ENCODE peak calls at places on chromosomes 11 and 22, in five cellular contexts. One of them, this sample, is unnamed.

GRCh38 chr11:75270896-75271415 is 30.4 kb downstream of the TPBGL start:
- DNase-seq in GM04504: no peak
- DNase-seq in fibroblast of the conjunctiva: peak
- DNase-seq in EL: peak
- DNase-seq in RPMI8226: peak
- DNase-seq in this sample: peak

GRCh38 chr11:35160902-35161585 is 22.1 kb downstream of the CD44 start:
- DNase-seq in GM04504: no peak
- DNase-seq in fibroblast of the conjunctiva: peak
- DNase-seq in EL: no peak
- DNase-seq in RPMI8226: no peak
- DNase-seq in this sample: no peak

GRCh38 chr11:133916790-133917440 is 39.9 kb downstream of the IGSF9B start:
- DNase-seq in GM04504: no peak
- DNase-seq in fibroblast of the conjunctiva: no peak
- DNase-seq in EL: no peak
- DNase-seq in RPMI8226: no peak
- DNase-seq in this sample: no peak

GRCh38 chr11:38791346-38791961 is 2193.4 kb upstream of the RAG2 start:
- DNase-seq in GM04504: no peak
- DNase-seq in fibroblast of the conjunctiva: peak
- DNase-seq in EL: peak
- DNase-seq in RPMI8226: peak
- DNase-seq in this sample: peak

GRCh38 chr11:129041611-129042018 is 98.9 kb upstream of the TP53AIP1 start:
- DNase-seq in GM04504: peak
- DNase-seq in fibroblast of the conjunctiva: no peak
- DNase-seq in EL: peak
- DNase-seq in RPMI8226: no peak
- DNase-seq in this sample: peak

GRCh38 chr22:24433868-24434471 is 6.6 kb downstream of the ADORA2A start:
- DNase-seq in GM04504: no peak
- DNase-seq in fibroblast of the conjunctiva: no peak
- DNase-seq in EL: peak
- DNase-seq in RPMI8226: peak
- DNase-seq in this sample: peak

GRCh38 chr11:1171985-1172728 is 14.4 kb downstream of the MUC5AC start:
- DNase-seq in GM04504: no peak
- DNase-seq in fibroblast of the conjunctiva: no peak
- DNase-seq in EL: no peak
- DNase-seq in RPMI8226: no peak
- DNase-seq in this sample: no peak

GRCh38 chr22:49845666-49846459 is 7.8 kb upstream of the ZBED4 start:
- DNase-seq in GM04504: no peak
- DNase-seq in fibroblast of the conjunctiva: no peak
- DNase-seq in EL: no peak
- DNase-seq in RPMI8226: no peak
- DNase-seq in this sample: no peak

GRCh38 chr11:13687271-13687670 is 18.8 kb downstream of the FAR1 start:
- DNase-seq in GM04504: no peak
- DNase-seq in fibroblast of the conjunctiva: no peak
- DNase-seq in EL: no peak
- DNase-seq in RPMI8226: no peak
- DNase-seq in this sample: no peak

This sample was measured in fibroblast of mammary gland.